ENCODE peak calls at places on chromosome 16, in six cellular contexts. F, M, L, V, S and U are unnamed samples.

GRCh38 chr16:87383522-87384161 is at the start of gene FBXO31:
- DNase-seq in F (peak), S (peak), M (peak), V (peak), L (peak), U (peak)

GRCh38 chr16:23711785-23712184 is 1.2 kb downstream of the ERN2 start:
- DNase-seq in L (no peak), M (no peak), S (no peak), V (peak), F (no peak), U (no peak)

GRCh38 chr16:14196539-14196938 is 125.4 kb downstream of the MRTFB start:
- DNase-seq in L (no peak), S (no peak), M (no peak), V (no peak), F (no peak), U (no peak)

GRCh38 chr16:83441523-83441922 is 366.3 kb upstream of the HSBP1 start:
- DNase-seq in S (no peak), L (no peak), M (no peak), F (no peak), V (no peak), U (no peak)

GRCh38 chr16:78297066-78297666 is 197.7 kb downstream of the WWOX start:
- DNase-seq in L (no peak), M (no peak), S (no peak), V (no peak), F (peak), U (no peak)

GRCh38 chr16:58433569-58433951 is 41.3 kb downstream of the GINS3 start:
- DNase-seq in S (no peak), V (no peak), L (no peak), M (no peak), F (no peak), U (no peak)

GRCh38 chr16:81446318-81447275 is 2.0 kb downstream of the CMIP start:
- DNase-seq in F (peak), L (peak), M (peak), S (no peak), V (peak), U (peak)

GRCh38 chr16:28218109-28218508 is 6.3 kb upstream of the XPO6 start:
- DNase-seq in S (no peak), M (peak), V (peak), F (peak), L (no peak), U (no peak)

GRCh38 chr16:67847064-67847861 is at the start of gene CENPT:
- DNase-seq in M (peak), L (peak), F (peak), V (peak), S (no peak), U (no peak)

GRCh38 chr16:87096746-87097145 is 220.4 kb downstream of the C16orf95 start:
- DNase-seq in M (no peak), S (no peak), L (no peak), F (no peak), V (no peak), U (no peak)

GRCh38 chr16:49528564-49529150 is 155.1 kb downstream of the C16orf78 start:
- DNase-seq in S (no peak), M (no peak), F (no peak), L (no peak), V (no peak), U (no peak)

GRCh38 chr16:71456801-71457200 is 5.2 kb downstream of the ZNF23 start:
- DNase-seq in V (no peak), M (no peak), S (no peak), L (no peak), F (no peak), U (no peak)

GRCh38 chr16:67676516-67676915 is 9.9 kb downstream of the C16orf86 start:
- DNase-seq in S (no peak), M (no peak), L (no peak), F (no peak), V (peak), U (no peak)

GRCh38 chr16:67456383-67457140 is 24.4 kb downstream of the ATP6V0D1 start:
- DNase-seq in S (no peak), L (no peak), F (no peak), M (peak), V (no peak), U (no peak)

GRCh38 chr16:87297918-87298631 is 19.1 kb downstream of the C16orf95 start:
- DNase-seq in L (no peak), M (peak), S (peak), V (no peak), F (peak), U (no peak)

GRCh38 chr16:20763461-20764232 is at the start of gene ACSM3:
- DNase-seq in M (peak), S (peak), L (peak), F (peak), V (peak), U (peak)

GRCh38 chr16:77584205-77584859 is 138.0 kb upstream of the NUDT7 start:
- DNase-seq in V (peak), S (peak), L (peak), F (peak), M (peak), U (no peak)

GRCh38 chr16:24534634-24535033 is 4.7 kb upstream of the RBBP6 start:
- DNase-seq in M (no peak), F (no peak), S (no peak), V (no peak), L (peak), U (no peak)

GRCh38 chr16:57736419-57737281 is 1.1 kb downstream of the KATNB1 start:
- DNase-seq in M (peak), L (peak), V (peak), S (no peak), F (peak), U (no peak)

GRCh38 chr16:15573274-15573895 is 69.6 kb downstream of the MARF1 start:
- DNase-seq in S (no peak), L (no peak), V (no peak), M (no peak), F (no peak), U (no peak)

GRCh38 chr16:49621240-49622083 is 234.4 kb downstream of the ZNF423 start:
- DNase-seq in M (no peak), S (no peak), V (no peak), L (no peak), F (peak), U (no peak)

GRCh38 chr16:74601131-74601871 is 5.6 kb downstream of the GLG1 start:
- DNase-seq in F (no peak), L (peak), M (no peak), S (no peak), V (no peak), U (no peak)

GRCh38 chr16:87288753-87289362 is 28.3 kb downstream of the C16orf95 start:
- DNase-seq in M (no peak), S (no peak), F (peak), L (no peak), V (no peak), U (no peak)

GRCh38 chr16:14378131-14378551 is 251.9 kb downstream of the PARN start:
- DNase-seq in S (no peak), M (no peak), L (peak), F (no peak), V (peak), U (peak)

GRCh38 chr16:54462766-54463165 is 176.2 kb upstream of the IRX3 start:
- DNase-seq in V (no peak), L (no peak), S (no peak), M (no peak), F (no peak), U (no peak)

GRCh38 chr16:50040710-50041109 is 15.7 kb downstream of the CNEP1R1 start:
- DNase-seq in F (no peak), V (no peak), S (no peak), L (no peak), M (no peak), U (no peak)

GRCh38 chr16:67092227-67092626 is 17.5 kb upstream of the PHAF1 start:
- DNase-seq in M (no peak), F (peak), S (no peak), L (no peak), V (no peak), U (no peak)

GRCh38 chr16:20303012-20303411 is 24.3 kb downstream of the GP2 start:
- DNase-seq in F (no peak), M (no peak), S (no peak), L (no peak), V (no peak), U (no peak)

GRCh38 chr16:35305476-35305875 is 1846.1 kb downstream of the TP53TG3F start:
- DNase-seq in M (no peak), F (no peak), L (peak), S (no peak), V (no peak), U (peak)

GRCh38 chr16:17229131-17229530 is 241.6 kb downstream of the XYLT1 start:
- DNase-seq in S (no peak), V (no peak), L (no peak), M (no peak), F (no peak), U (no peak)

GRCh38 chr16:75754126-75754525 is 27.8 kb upstream of the CPHXL start:
- DNase-seq in L (peak), V (no peak), M (no peak), F (peak), S (no peak), U (peak)

GRCh38 chr16:27852116-27852515 is 211.4 kb downstream of the GSG1L start:
- DNase-seq in V (no peak), L (no peak), F (no peak), M (no peak), S (no peak), U (no peak)

GRCh38 chr16:23423496-23424049 is 29.4 kb downstream of the COG7 start:
- DNase-seq in L (peak), V (peak), F (peak), M (peak), S (no peak), U (peak)

GRCh38 chr16:87422106-87422505 is 30.0 kb downstream of the MAP1LC3B start:
- DNase-seq in F (no peak), V (no peak), S (no peak), L (no peak), M (no peak), U (no peak)

GRCh38 chr16:20918486-20919239 is 18.1 kb downstream of the LYRM1 start:
- DNase-seq in F (peak), M (no peak), L (no peak), V (no peak), S (no peak), U (no peak)

GRCh38 chr16:89331371-89332109 is 114.0 kb downstream of the ZNF778 start:
- DNase-seq in L (no peak), V (no peak), F (no peak), S (no peak), M (no peak), U (no peak)
- H3K27ac ChIP-seq in L (peak), V (peak), F (no peak), S (no peak), M (peak), U (peak)

GRCh38 chr16:85571563-85571812 is 41.6 kb upstream of the GSE1 start:
- DNase-seq in F (no peak), S (no peak), V (no peak), M (no peak), L (no peak), U (no peak)

GRCh38 chr16:85571813-85572619 is 41.1 kb upstream of the GSE1 start:
- DNase-seq in M (no peak), V (no peak), S (no peak), F (no peak), L (no peak), U (no peak)

GRCh38 chr16:85574672-85575475 is 38.2 kb upstream of the GSE1 start:
- DNase-seq in L (no peak), S (no peak), M (no peak), F (no peak), V (no peak), U (no peak)

GRCh38 chr16:85573696-85574641 is 39.2 kb upstream of the GSE1 start:
- DNase-seq in S (no peak), F (peak), L (no peak), V (no peak), M (no peak), U (no peak)

DNA sequence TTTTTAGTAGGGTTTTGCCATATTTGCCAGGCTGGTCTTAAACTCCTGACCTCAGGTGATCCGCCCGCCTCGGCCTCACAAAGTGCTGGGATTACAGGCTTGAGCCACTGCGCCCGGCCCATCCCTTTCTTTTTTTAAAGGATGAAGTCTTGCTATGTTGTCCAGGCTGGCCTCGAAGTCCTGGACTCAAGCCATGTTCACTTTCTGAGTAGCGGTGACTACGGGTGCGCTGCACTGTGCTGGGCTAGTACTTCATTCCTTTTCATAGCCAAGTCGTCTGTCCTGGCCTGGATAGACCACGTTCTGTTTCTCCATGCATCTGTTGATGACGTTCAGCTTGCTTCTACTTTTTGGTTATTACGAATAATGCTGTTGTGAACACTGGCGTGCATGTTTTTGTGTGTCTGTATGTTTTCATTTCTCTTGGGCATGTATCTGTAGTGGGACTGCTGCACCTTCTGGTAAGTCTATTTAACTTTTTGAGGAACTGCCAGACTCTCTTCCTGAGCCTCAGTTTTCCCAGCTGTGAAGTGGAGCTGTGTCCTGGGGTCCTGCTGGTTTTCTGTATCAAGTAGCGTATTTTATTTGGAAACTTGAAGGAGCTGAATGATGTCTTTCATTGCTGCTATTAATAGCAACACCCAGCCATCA is 40.0 kb upstream of the GSE1 start:
- DNase-seq in M (no peak), L (no peak), F (no peak), V (no peak), S (no peak), U (no peak)
- H3K27ac ChIP-seq in M (no peak), L (peak), F (no peak), V (no peak), S (no peak), U (no peak)

GRCh38 chr16:4317471-4318170 is 1.8 kb downstream of the GLIS2 start:
- DNase-seq in V (peak), L (no peak), F (peak), M (peak), S (peak), U (no peak)

GRCh38 chr16:4320030-4320429 is 4.2 kb downstream of the GLIS2 start:
- DNase-seq in L (no peak), V (no peak), S (no peak), M (no peak), F (no peak), U (no peak)

GRCh38 chr16:4320571-4321137 is 4.8 kb downstream of the GLIS2 start:
- DNase-seq in L (no peak), V (no peak), S (no peak), M (no peak), F (no peak), U (no peak)

GRCh38 chr16:4318171-4318910 is 2.5 kb downstream of the GLIS2 start:
- DNase-seq in L (no peak), F (no peak), V (no peak), M (no peak), S (no peak), U (no peak)

DNA sequence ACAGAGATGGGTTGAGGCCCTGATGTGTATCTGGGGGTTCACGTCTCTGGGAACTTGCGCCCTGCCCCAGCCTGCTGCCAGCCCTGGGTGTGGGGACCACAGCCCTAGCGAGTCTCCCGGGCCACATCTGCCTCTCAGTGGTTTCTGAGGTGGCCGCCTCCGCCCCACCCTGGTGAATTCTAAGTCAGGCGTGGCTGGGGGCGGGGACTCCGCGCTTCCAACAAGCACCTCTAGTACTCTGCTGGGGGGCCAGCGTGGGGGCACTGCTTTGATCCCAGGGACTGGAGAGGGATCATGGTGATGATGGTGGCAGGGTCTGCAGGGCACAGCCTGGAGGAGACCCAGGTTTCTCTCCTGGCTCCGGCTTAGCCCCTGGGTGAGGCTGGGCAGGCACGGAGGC is 3.6 kb downstream of the GLIS2 start:
- DNase-seq in F (no peak), M (no peak), V (no peak), S (no peak), L (no peak), U (no peak)
- H3K27ac ChIP-seq in F (no peak), M (no peak), V (no peak), S (no peak), L (peak), U (no peak)

DNA sequence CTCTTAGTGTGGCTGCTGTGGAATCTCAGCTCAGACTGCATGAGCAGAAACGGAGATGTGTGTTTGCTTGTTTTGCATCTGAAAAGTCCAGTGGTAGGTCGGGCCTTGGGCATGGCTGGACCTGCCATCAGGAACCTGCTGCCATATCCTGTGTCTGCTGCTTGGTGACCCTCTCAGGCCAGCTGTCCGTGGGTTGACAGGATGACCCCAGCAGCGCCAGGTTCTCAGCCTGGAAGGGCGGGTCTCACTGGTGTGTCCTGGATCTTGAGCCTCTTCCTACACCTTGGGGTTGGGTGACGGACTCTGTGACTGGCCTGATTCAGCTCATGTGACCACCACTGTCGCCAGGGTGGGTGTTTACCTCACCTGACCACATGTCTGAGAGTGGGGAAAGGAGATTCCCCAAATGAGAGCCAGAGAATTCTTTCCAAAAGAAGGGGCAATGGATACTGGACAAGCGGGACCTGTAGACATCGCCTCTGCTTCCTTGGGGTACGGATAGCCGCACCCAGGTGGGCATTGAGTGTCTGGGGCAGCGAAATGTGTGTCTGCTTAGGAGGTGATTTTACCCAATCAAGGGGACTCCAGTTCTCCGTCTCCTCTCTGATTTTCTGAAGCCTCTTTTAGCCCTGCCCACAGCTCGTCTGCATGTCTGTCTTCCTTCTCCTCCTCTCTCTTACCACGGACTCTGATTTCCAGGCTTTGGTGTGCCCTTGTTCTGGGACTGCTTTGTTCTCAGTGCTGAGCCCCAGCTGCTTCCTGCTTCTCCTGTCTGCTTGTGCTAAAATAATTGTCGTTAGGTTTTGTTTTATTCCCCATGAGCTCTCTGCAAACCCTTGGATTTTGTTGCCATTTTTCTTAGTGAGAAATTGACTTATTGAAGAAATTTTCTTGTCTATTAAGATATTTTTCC is 399.7 kb downstream of the CPPED1 start:
- DNase-seq in L (no peak), S (no peak), F (no peak), M (peak), V (no peak), U (no peak)
- H3K27ac ChIP-seq in L (no peak), S (no peak), F (no peak), M (no peak), V (no peak), U (no peak)

GRCh38 chr16:31201511-31202401 is 804 bp downstream of the PYCARD start:
- DNase-seq in F (peak), V (peak), S (no peak), L (peak), M (peak), U (no peak)
- H3K27ac ChIP-seq in F (no peak), V (no peak), S (no peak), L (peak), M (peak), U (peak)

DNA sequence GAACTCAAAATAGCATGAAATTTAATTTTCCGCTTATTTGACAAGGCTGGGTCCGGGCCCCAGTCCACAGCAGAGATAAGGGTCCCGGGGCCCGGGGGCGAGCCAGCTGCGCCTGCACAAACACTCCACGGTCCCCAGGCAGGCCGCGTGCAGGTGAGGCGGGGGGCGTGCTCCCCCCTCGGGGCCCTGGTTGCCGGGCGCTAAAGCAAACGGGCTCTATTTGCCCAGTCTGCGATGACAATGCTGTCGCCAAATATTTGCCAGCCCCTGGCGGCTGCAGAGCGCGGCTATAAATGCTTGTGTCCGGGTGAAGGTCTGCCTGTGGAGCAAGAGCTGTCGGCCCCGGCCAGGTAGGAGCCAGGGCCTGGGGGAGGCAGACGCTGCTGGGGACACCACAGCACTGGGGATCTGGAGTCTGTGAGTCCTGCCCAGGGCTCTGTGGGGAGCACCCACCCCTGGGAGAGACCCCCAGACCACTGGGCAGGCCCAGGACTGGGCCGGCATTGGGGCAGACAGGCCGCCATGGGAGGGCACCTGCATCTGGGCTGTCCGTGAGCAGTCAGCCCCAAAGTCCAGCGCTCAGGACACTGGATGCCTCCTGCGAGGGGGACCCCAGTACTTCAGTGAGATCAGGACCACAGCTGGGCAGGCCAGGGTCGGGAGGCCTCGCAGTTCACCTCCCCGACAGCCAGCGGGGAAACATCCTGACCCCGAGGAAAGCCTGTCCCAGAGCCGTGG is at the start of gene PERCC1:
- DNase-seq in M (no peak), F (no peak), S (no peak), V (no peak), L (no peak), U (no peak)
- H3K27ac ChIP-seq in M (no peak), F (no peak), S (no peak), V (no peak), L (no peak), U (no peak)